ENCODE peak calls at places on chromosomes 4 and X, in five cellular contexts. One of them, this sample, is unnamed.

GRCh38 chrX:23904096-23904495 is 3.6 kb downstream of the APOO start:
- DNase-seq in mucosa of descending colon: no peak
- DNase-seq in breast epithelium: no peak
- DNase-seq in upper lobe of right lung: no peak
- DNase-seq in tibial nerve: no peak
- DNase-seq in this sample: no peak

GRCh38 chr4:141684785-141685184 is 48.4 kb downstream of the IL15 start:
- DNase-seq in breast epithelium: no peak
- DNase-seq in upper lobe of right lung: no peak
- DNase-seq in tibial nerve: no peak
- DNase-seq in mucosa of descending colon: no peak
- DNase-seq in this sample: no peak

GRCh38 chr4:140726776-140727500 is 29.2 kb downstream of the TBC1D9 start:
- DNase-seq in tibial nerve: no peak
- DNase-seq in upper lobe of right lung: no peak
- DNase-seq in breast epithelium: no peak
- DNase-seq in mucosa of descending colon: no peak
- DNase-seq in this sample: no peak

GRCh38 chrX:40097101-40097491 is 662 bp downstream of the BCOR start:
- DNase-seq in mucosa of descending colon: peak; percentile 62
- DNase-seq in upper lobe of right lung: peak; percentile 69
- DNase-seq in tibial nerve: no peak
- DNase-seq in breast epithelium: no peak
- DNase-seq in this sample: no peak

GRCh38 chr4:137755033-137755471 is 222.8 kb upstream of the PCDH18 start:
- DNase-seq in breast epithelium: no peak
- DNase-seq in tibial nerve: no peak
- DNase-seq in mucosa of descending colon: no peak
- DNase-seq in upper lobe of right lung: no peak
- DNase-seq in this sample: no peak

GRCh38 chr4:171334549-171334948 is 478.7 kb upstream of the GALNTL6 start:
- DNase-seq in tibial nerve: no peak
- DNase-seq in breast epithelium: no peak
- DNase-seq in mucosa of descending colon: no peak
- DNase-seq in upper lobe of right lung: no peak
- DNase-seq in this sample: no peak

GRCh38 chr4:6391852-6392188 is 80.6 kb downstream of the PPP2R2C start:
- DNase-seq in mucosa of descending colon: no peak
- DNase-seq in breast epithelium: no peak
- DNase-seq in tibial nerve: no peak
- DNase-seq in upper lobe of right lung: no peak
- DNase-seq in this sample: no peak

GRCh38 chr4:22504931-22505330 is 10.9 kb downstream of the ADGRA3 start:
- DNase-seq in tibial nerve: no peak
- DNase-seq in breast epithelium: no peak
- DNase-seq in upper lobe of right lung: no peak
- DNase-seq in mucosa of descending colon: no peak
- DNase-seq in this sample: no peak

GRCh38 chrX:13658602-13659001 is 5.7 kb downstream of the TCEANC start:
- DNase-seq in upper lobe of right lung: no peak
- DNase-seq in mucosa of descending colon: no peak
- DNase-seq in tibial nerve: no peak
- DNase-seq in breast epithelium: no peak
- DNase-seq in this sample: no peak

GRCh38 chrX:109974906-109975655 is 27.8 kb upstream of the TMEM164 start:
- DNase-seq in upper lobe of right lung: no peak
- DNase-seq in breast epithelium: no peak
- DNase-seq in tibial nerve: no peak
- DNase-seq in mucosa of descending colon: no peak
- DNase-seq in this sample: no peak

GRCh38 chr4:73103799-73104503 is 34.4 kb upstream of the COX18 start:
- DNase-seq in upper lobe of right lung: no peak
- DNase-seq in mucosa of descending colon: no peak
- DNase-seq in breast epithelium: no peak
- DNase-seq in tibial nerve: no peak
- DNase-seq in this sample: no peak

GRCh38 chr4:3387943-3388348 is 53.8 kb upstream of the HGFAC start:
- DNase-seq in mucosa of descending colon: peak; percentile 85
- DNase-seq in breast epithelium: peak; percentile 74
- DNase-seq in tibial nerve: peak; percentile 76
- DNase-seq in upper lobe of right lung: peak; percentile 90
- DNase-seq in this sample: no peak

GRCh38 chr4:118417325-118417724 is 64.5 kb upstream of the PRSS12 start:
- DNase-seq in tibial nerve: no peak
- DNase-seq in upper lobe of right lung: no peak
- DNase-seq in mucosa of descending colon: no peak
- DNase-seq in breast epithelium: no peak
- DNase-seq in this sample: no peak

GRCh38 chrX:145832796-145833195 is 15.2 kb downstream of the SLITRK2 start:
- DNase-seq in upper lobe of right lung: no peak
- DNase-seq in breast epithelium: no peak
- DNase-seq in tibial nerve: no peak
- DNase-seq in mucosa of descending colon: no peak
- DNase-seq in this sample: no peak

GRCh38 chr4:74474345-74475099 is 29.6 kb downstream of the AREG start:
- DNase-seq in tibial nerve: no peak
- DNase-seq in mucosa of descending colon: no peak
- DNase-seq in upper lobe of right lung: no peak
- DNase-seq in breast epithelium: no peak
- DNase-seq in this sample: no peak

GRCh38 chr4:128424524-128425195 is 137.0 kb upstream of the PGRMC2 start:
- DNase-seq in upper lobe of right lung: no peak
- DNase-seq in breast epithelium: no peak
- DNase-seq in tibial nerve: no peak
- DNase-seq in mucosa of descending colon: no peak
- DNase-seq in this sample: no peak

GRCh38 chr4:155666701-155667537 is at the start of gene GUCY1A1:
- DNase-seq in breast epithelium: no peak
- DNase-seq in upper lobe of right lung: peak; percentile 87
- DNase-seq in tibial nerve: no peak
- DNase-seq in mucosa of descending colon: peak; percentile 51
- DNase-seq in this sample: peak; percentile 83
- TF ChIP-seq CTCF in breast epithelium: no peak
- TF ChIP-seq CTCF in upper lobe of right lung: peak; percentile 9
- TF ChIP-seq CTCF in tibial nerve: no peak
- TF ChIP-seq CTCF in mucosa of descending colon: no peak
- TF ChIP-seq CTCF in this sample: no peak

DNA sequence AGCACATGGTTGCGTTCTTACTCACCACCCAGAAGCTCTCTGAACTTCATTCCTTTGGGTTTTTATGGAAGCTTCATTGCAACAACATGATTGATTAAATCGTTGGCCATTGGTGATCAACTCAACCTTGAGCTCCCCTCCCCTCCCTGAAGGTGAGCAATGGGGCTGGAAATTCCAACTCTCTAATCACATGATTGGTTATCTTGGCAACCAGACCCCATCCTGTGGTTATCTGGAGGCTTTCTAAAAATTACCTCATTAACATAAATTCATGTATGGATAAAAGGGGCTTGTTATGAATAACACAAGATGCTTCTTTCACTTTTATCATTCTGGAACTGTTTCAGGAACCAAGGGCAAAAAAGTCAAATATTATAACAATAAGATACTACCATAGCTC is 34.6 kb upstream of the NMU start:
- DNase-seq in mucosa of descending colon: no peak
- DNase-seq in upper lobe of right lung: no peak
- DNase-seq in breast epithelium: no peak
- DNase-seq in tibial nerve: no peak
- DNase-seq in this sample: no peak
- TF ChIP-seq CTCF in mucosa of descending colon: no peak
- TF ChIP-seq CTCF in upper lobe of right lung: no peak
- TF ChIP-seq CTCF in breast epithelium: no peak
- TF ChIP-seq CTCF in tibial nerve: no peak
- TF ChIP-seq CTCF in this sample: no peak

GRCh38 chrX:106952988-106953387 is 32.8 kb downstream of the CLDN2 start:
- DNase-seq in upper lobe of right lung: no peak
- DNase-seq in breast epithelium: no peak
- DNase-seq in mucosa of descending colon: no peak
- DNase-seq in tibial nerve: no peak
- DNase-seq in this sample: no peak
- TF ChIP-seq CTCF in upper lobe of right lung: peak; percentile 42
- TF ChIP-seq CTCF in breast epithelium: peak; percentile 14
- TF ChIP-seq CTCF in mucosa of descending colon: no peak
- TF ChIP-seq CTCF in tibial nerve: peak; percentile 39
- TF ChIP-seq CTCF in this sample: peak; percentile 52

DNA sequence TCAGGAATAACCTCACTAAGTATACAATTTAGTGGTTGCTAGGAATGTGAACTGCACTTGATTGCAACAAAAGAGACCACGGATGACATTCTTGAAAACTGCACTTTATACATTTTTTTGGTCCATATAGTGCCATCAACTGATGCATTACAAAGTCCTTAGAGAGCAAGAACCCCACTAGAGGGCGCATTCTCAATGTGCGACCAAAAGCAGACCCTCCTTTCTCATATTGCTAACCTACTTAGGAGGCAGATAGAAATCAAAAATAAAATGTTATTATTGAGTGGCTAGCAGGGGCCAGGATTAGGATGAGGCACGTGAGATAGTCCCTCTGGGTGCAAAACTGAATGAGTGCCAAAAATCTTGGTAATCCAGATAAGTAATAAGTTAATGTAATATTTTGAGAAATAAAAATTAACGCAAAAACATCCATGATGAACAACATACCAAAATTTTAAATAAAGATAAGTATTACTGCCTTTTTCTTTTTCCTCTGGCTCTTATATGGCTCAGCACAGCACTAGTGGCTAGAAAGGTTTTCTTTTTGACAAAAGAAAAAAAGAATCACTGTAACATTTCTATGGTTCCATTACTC is 99.0 kb upstream of the IQCM start:
- DNase-seq in breast epithelium: no peak
- DNase-seq in tibial nerve: no peak
- DNase-seq in upper lobe of right lung: no peak
- DNase-seq in mucosa of descending colon: no peak
- DNase-seq in this sample: no peak
- TF ChIP-seq CTCF in breast epithelium: peak; percentile 19
- TF ChIP-seq CTCF in tibial nerve: no peak
- TF ChIP-seq CTCF in upper lobe of right lung: peak; percentile 57
- TF ChIP-seq CTCF in mucosa of descending colon: peak; percentile 25
- TF ChIP-seq CTCF in this sample: peak; percentile 81